ENCODE peak calls at places on chromosomes 7 and 10, in six cellular contexts. One of them, this sample, is unnamed.

GRCh38 chr10:66819691-66820090 is 106.1 kb upstream of the LRRTM3 start:
- DNase-seq in GM20000: no peak
- DNase-seq in EL: no peak
- DNase-seq in NCI-H1105: no peak
- DNase-seq in GOT3: no peak
- DNase-seq in stimulated activated CD8-positive, alpha-beta memory T cell treated with anti-CD3 and anti-CD28 coated beads, Interleukin-15, amount 100 ng/mL, for 24 hours: no peak
- DNase-seq in this sample: no peak

GRCh38 chr7:98283127-98283886 is 1.8 kb downstream of the BRI3 start:
- DNase-seq in GM20000: no peak
- DNase-seq in EL: peak
- DNase-seq in NCI-H1105: no peak
- DNase-seq in GOT3: no peak
- DNase-seq in stimulated activated CD8-positive, alpha-beta memory T cell treated with anti-CD3 and anti-CD28 coated beads, Interleukin-15, amount 100 ng/mL, for 24 hours: no peak
- DNase-seq in this sample: no peak

GRCh38 chr7:76303829-76304505 is 1.5 kb downstream of the HSPB1 start:
- DNase-seq in GM20000: no peak
- DNase-seq in EL: peak
- DNase-seq in NCI-H1105: no peak
- DNase-seq in GOT3: no peak
- DNase-seq in stimulated activated CD8-positive, alpha-beta memory T cell treated with anti-CD3 and anti-CD28 coated beads, Interleukin-15, amount 100 ng/mL, for 24 hours: no peak
- DNase-seq in this sample: peak

GRCh38 chr10:75655791-75656451 is 224.5 kb downstream of the LRMDA start:
- DNase-seq in GM20000: no peak
- DNase-seq in EL: no peak
- DNase-seq in NCI-H1105: no peak
- DNase-seq in GOT3: no peak
- DNase-seq in stimulated activated CD8-positive, alpha-beta memory T cell treated with anti-CD3 and anti-CD28 coated beads, Interleukin-15, amount 100 ng/mL, for 24 hours: no peak
- DNase-seq in this sample: no peak

GRCh38 chr10:58152698-58153263 is 114.9 kb downstream of the IPMK start:
- DNase-seq in GM20000: peak
- DNase-seq in EL: peak
- DNase-seq in NCI-H1105: no peak
- DNase-seq in GOT3: no peak
- DNase-seq in stimulated activated CD8-positive, alpha-beta memory T cell treated with anti-CD3 and anti-CD28 coated beads, Interleukin-15, amount 100 ng/mL, for 24 hours: no peak
- DNase-seq in this sample: peak

GRCh38 chr7:44290250-44290616 is 35.2 kb downstream of the CAMK2B start:
- DNase-seq in GM20000: no peak
- DNase-seq in EL: no peak
- DNase-seq in NCI-H1105: no peak
- DNase-seq in GOT3: no peak
- DNase-seq in stimulated activated CD8-positive, alpha-beta memory T cell treated with anti-CD3 and anti-CD28 coated beads, Interleukin-15, amount 100 ng/mL, for 24 hours: no peak
- DNase-seq in this sample: no peak

GRCh38 chr7:96402913-96403312 is 81.0 kb upstream of the SLC25A13 start:
- DNase-seq in GM20000: no peak
- DNase-seq in EL: no peak
- DNase-seq in NCI-H1105: no peak
- DNase-seq in GOT3: no peak
- DNase-seq in stimulated activated CD8-positive, alpha-beta memory T cell treated with anti-CD3 and anti-CD28 coated beads, Interleukin-15, amount 100 ng/mL, for 24 hours: no peak
- DNase-seq in this sample: no peak

GRCh38 chr7:92837214-92837749 is 909 bp upstream of the CDK6 start:
- DNase-seq in GM20000: no peak
- DNase-seq in EL: peak
- DNase-seq in NCI-H1105: no peak
- DNase-seq in GOT3: no peak
- DNase-seq in stimulated activated CD8-positive, alpha-beta memory T cell treated with anti-CD3 and anti-CD28 coated beads, Interleukin-15, amount 100 ng/mL, for 24 hours: no peak
- DNase-seq in this sample: no peak

GRCh38 chr7:130363156-130363847 is 17.0 kb upstream of the CPA1 start:
- DNase-seq in GM20000: no peak
- DNase-seq in EL: peak
- DNase-seq in NCI-H1105: no peak
- DNase-seq in GOT3: peak
- DNase-seq in stimulated activated CD8-positive, alpha-beta memory T cell treated with anti-CD3 and anti-CD28 coated beads, Interleukin-15, amount 100 ng/mL, for 24 hours: no peak
- DNase-seq in this sample: no peak

GRCh38 chr10:86705905-86706304 is 37.6 kb downstream of the LDB3 start:
- DNase-seq in GM20000: no peak
- DNase-seq in EL: no peak
- DNase-seq in NCI-H1105: no peak
- DNase-seq in GOT3: no peak
- DNase-seq in stimulated activated CD8-positive, alpha-beta memory T cell treated with anti-CD3 and anti-CD28 coated beads, Interleukin-15, amount 100 ng/mL, for 24 hours: no peak
- DNase-seq in this sample: no peak

GRCh38 chr7:111532625-111533024 is 29.7 kb downstream of the IMMP2L start:
- DNase-seq in GM20000: no peak
- DNase-seq in EL: no peak
- DNase-seq in NCI-H1105: peak
- DNase-seq in GOT3: no peak
- DNase-seq in stimulated activated CD8-positive, alpha-beta memory T cell treated with anti-CD3 and anti-CD28 coated beads, Interleukin-15, amount 100 ng/mL, for 24 hours: no peak
- DNase-seq in this sample: no peak

GRCh38 chr7:76325811-76326210 is 23.3 kb downstream of the HSPB1 start:
- DNase-seq in GM20000: no peak
- DNase-seq in EL: no peak
- DNase-seq in NCI-H1105: no peak
- DNase-seq in GOT3: no peak
- DNase-seq in stimulated activated CD8-positive, alpha-beta memory T cell treated with anti-CD3 and anti-CD28 coated beads, Interleukin-15, amount 100 ng/mL, for 24 hours: no peak
- DNase-seq in this sample: no peak

This sample was measured in DND-41.